ENCODE peak calls at places on chromosomes 5 and 9, in nine cellular contexts. One of them, this sample, is unnamed.

GRCh38 chr5:81195334-81195929 is 37.7 kb upstream of the CKMT2 start:
- ATAC-seq in HCT116: no peak
- ATAC-seq in left lung: no peak
- ATAC-seq in foreskin keratinocyte: no peak
- ATAC-seq in pancreas: no peak
- ATAC-seq in naive B cell: no peak
- ATAC-seq in Right ventricle myocardium superior: peak; percentile 54
- ATAC-seq in CD8-positive, alpha-beta T cell: no peak
- ATAC-seq in activated T-cell treated with anti-CD3 and anti-CD28 coated beads, Interleukin-2, amount 50 U/mL, for 4 hours: no peak
- ATAC-seq in this sample: no peak

GRCh38 chr9:12776775-12777055 is 1.9 kb downstream of the LURAP1L start:
- ATAC-seq in CD8-positive, alpha-beta T cell: no peak
- ATAC-seq in foreskin keratinocyte: peak; percentile 7
- ATAC-seq in activated T-cell treated with anti-CD3 and anti-CD28 coated beads, Interleukin-2, amount 50 U/mL, for 4 hours: no peak
- ATAC-seq in left lung: no peak
- ATAC-seq in pancreas: no peak
- ATAC-seq in HCT116: no peak
- ATAC-seq in Right ventricle myocardium superior: no peak
- ATAC-seq in naive B cell: no peak
- ATAC-seq in this sample: no peak

GRCh38 chr5:143340891-143341685 is 62.4 kb downstream of the NR3C1 start:
- ATAC-seq in HCT116: no peak
- ATAC-seq in activated T-cell treated with anti-CD3 and anti-CD28 coated beads, Interleukin-2, amount 50 U/mL, for 4 hours: no peak
- ATAC-seq in naive B cell: no peak
- ATAC-seq in Right ventricle myocardium superior: peak; percentile 69
- ATAC-seq in pancreas: no peak
- ATAC-seq in CD8-positive, alpha-beta T cell: no peak
- ATAC-seq in left lung: no peak
- ATAC-seq in foreskin keratinocyte: no peak
- ATAC-seq in this sample: no peak

GRCh38 chr5:111960466-111961215 is 203.6 kb upstream of the NREP start:
- ATAC-seq in foreskin keratinocyte: peak; percentile 26
- ATAC-seq in CD8-positive, alpha-beta T cell: no peak
- ATAC-seq in naive B cell: no peak
- ATAC-seq in pancreas: no peak
- ATAC-seq in left lung: peak; percentile 77
- ATAC-seq in Right ventricle myocardium superior: no peak
- ATAC-seq in activated T-cell treated with anti-CD3 and anti-CD28 coated beads, Interleukin-2, amount 50 U/mL, for 4 hours: no peak
- ATAC-seq in HCT116: no peak
- ATAC-seq in this sample: no peak

GRCh38 chr9:14256588-14256987 is 57.4 kb downstream of the NFIB start:
- ATAC-seq in naive B cell: no peak
- ATAC-seq in left lung: peak; percentile 36
- ATAC-seq in CD8-positive, alpha-beta T cell: no peak
- ATAC-seq in HCT116: no peak
- ATAC-seq in pancreas: no peak
- ATAC-seq in activated T-cell treated with anti-CD3 and anti-CD28 coated beads, Interleukin-2, amount 50 U/mL, for 4 hours: no peak
- ATAC-seq in foreskin keratinocyte: no peak
- ATAC-seq in Right ventricle myocardium superior: peak; percentile 68
- ATAC-seq in this sample: no peak

GRCh38 chr9:26687421-26687820 is 205.2 kb downstream of the CAAP1 start:
- ATAC-seq in CD8-positive, alpha-beta T cell: no peak
- ATAC-seq in naive B cell: no peak
- ATAC-seq in activated T-cell treated with anti-CD3 and anti-CD28 coated beads, Interleukin-2, amount 50 U/mL, for 4 hours: no peak
- ATAC-seq in foreskin keratinocyte: no peak
- ATAC-seq in Right ventricle myocardium superior: no peak
- ATAC-seq in left lung: no peak
- ATAC-seq in HCT116: no peak
- ATAC-seq in pancreas: no peak
- ATAC-seq in this sample: no peak

GRCh38 chr9:91217388-91217787 is 144.3 kb downstream of the AUH start:
- ATAC-seq in CD8-positive, alpha-beta T cell: no peak
- ATAC-seq in pancreas: no peak
- ATAC-seq in left lung: no peak
- ATAC-seq in activated T-cell treated with anti-CD3 and anti-CD28 coated beads, Interleukin-2, amount 50 U/mL, for 4 hours: no peak
- ATAC-seq in foreskin keratinocyte: no peak
- ATAC-seq in naive B cell: no peak
- ATAC-seq in HCT116: no peak
- ATAC-seq in Right ventricle myocardium superior: no peak
- ATAC-seq in this sample: no peak

GRCh38 chr5:96226941-96227552 is 206.0 kb downstream of the PCSK1 start:
- ATAC-seq in HCT116: no peak
- ATAC-seq in CD8-positive, alpha-beta T cell: no peak
- ATAC-seq in left lung: peak; percentile 71
- ATAC-seq in foreskin keratinocyte: peak; percentile 81
- ATAC-seq in pancreas: no peak
- ATAC-seq in Right ventricle myocardium superior: peak; percentile 46
- ATAC-seq in naive B cell: no peak
- ATAC-seq in activated T-cell treated with anti-CD3 and anti-CD28 coated beads, Interleukin-2, amount 50 U/mL, for 4 hours: no peak
- ATAC-seq in this sample: no peak

GRCh38 chr9:95202076-95202681 is 115.3 kb downstream of the FANCC start:
- ATAC-seq in CD8-positive, alpha-beta T cell: no peak
- ATAC-seq in naive B cell: no peak
- ATAC-seq in activated T-cell treated with anti-CD3 and anti-CD28 coated beads, Interleukin-2, amount 50 U/mL, for 4 hours: no peak
- ATAC-seq in HCT116: peak; percentile 17
- ATAC-seq in left lung: no peak
- ATAC-seq in Right ventricle myocardium superior: no peak
- ATAC-seq in foreskin keratinocyte: peak; percentile 67
- ATAC-seq in pancreas: no peak
- ATAC-seq in this sample: peak; percentile 38

GRCh38 chr5:141934099-141934844 is 10.6 kb downstream of the DELE1 start:
- ATAC-seq in naive B cell: no peak
- ATAC-seq in HCT116: no peak
- ATAC-seq in CD8-positive, alpha-beta T cell: no peak
- ATAC-seq in foreskin keratinocyte: no peak
- ATAC-seq in activated T-cell treated with anti-CD3 and anti-CD28 coated beads, Interleukin-2, amount 50 U/mL, for 4 hours: no peak
- ATAC-seq in left lung: no peak
- ATAC-seq in pancreas: no peak
- ATAC-seq in Right ventricle myocardium superior: peak; percentile 88
- ATAC-seq in this sample: no peak

GRCh38 chr5:124908603-124909451 is 162.4 kb upstream of the ZNF608 start:
- ATAC-seq in left lung: peak; percentile 39
- ATAC-seq in foreskin keratinocyte: no peak
- ATAC-seq in pancreas: no peak
- ATAC-seq in Right ventricle myocardium superior: peak; percentile 51
- ATAC-seq in HCT116: no peak
- ATAC-seq in activated T-cell treated with anti-CD3 and anti-CD28 coated beads, Interleukin-2, amount 50 U/mL, for 4 hours: peak; percentile 46
- ATAC-seq in CD8-positive, alpha-beta T cell: no peak
- ATAC-seq in naive B cell: no peak
- ATAC-seq in this sample: peak; percentile 78

GRCh38 chr5:167644619-167645018 is 646.8 kb upstream of the WWC1 start:
- ATAC-seq in activated T-cell treated with anti-CD3 and anti-CD28 coated beads, Interleukin-2, amount 50 U/mL, for 4 hours: no peak
- ATAC-seq in pancreas: no peak
- ATAC-seq in foreskin keratinocyte: peak; percentile 83
- ATAC-seq in HCT116: no peak
- ATAC-seq in CD8-positive, alpha-beta T cell: no peak
- ATAC-seq in naive B cell: no peak
- ATAC-seq in Right ventricle myocardium superior: no peak
- ATAC-seq in left lung: no peak
- ATAC-seq in this sample: peak; percentile 74

GRCh38 chr9:131720330-131720729 is 19.5 kb downstream of the RAPGEF1 start:
- ATAC-seq in naive B cell: no peak
- ATAC-seq in left lung: no peak
- ATAC-seq in HCT116: no peak
- ATAC-seq in pancreas: no peak
- ATAC-seq in activated T-cell treated with anti-CD3 and anti-CD28 coated beads, Interleukin-2, amount 50 U/mL, for 4 hours: peak; percentile 77
- ATAC-seq in foreskin keratinocyte: no peak
- ATAC-seq in CD8-positive, alpha-beta T cell: peak; percentile 47
- ATAC-seq in Right ventricle myocardium superior: no peak
- ATAC-seq in this sample: no peak

GRCh38 chr5:35438786-35439185 is 178.9 kb upstream of the SPEF2 start:
- ATAC-seq in HCT116: no peak
- ATAC-seq in activated T-cell treated with anti-CD3 and anti-CD28 coated beads, Interleukin-2, amount 50 U/mL, for 4 hours: no peak
- ATAC-seq in left lung: no peak
- ATAC-seq in naive B cell: no peak
- ATAC-seq in foreskin keratinocyte: peak; percentile 70
- ATAC-seq in Right ventricle myocardium superior: no peak
- ATAC-seq in CD8-positive, alpha-beta T cell: no peak
- ATAC-seq in pancreas: no peak
- ATAC-seq in this sample: no peak

GRCh38 chr5:68377733-68378132 is 162.2 kb downstream of the PIK3R1 start:
- ATAC-seq in CD8-positive, alpha-beta T cell: no peak
- ATAC-seq in Right ventricle myocardium superior: no peak
- ATAC-seq in foreskin keratinocyte: no peak
- ATAC-seq in HCT116: no peak
- ATAC-seq in left lung: no peak
- ATAC-seq in activated T-cell treated with anti-CD3 and anti-CD28 coated beads, Interleukin-2, amount 50 U/mL, for 4 hours: no peak
- ATAC-seq in pancreas: no peak
- ATAC-seq in naive B cell: no peak
- ATAC-seq in this sample: no peak

This sample was measured in esophagus mucosa.